ENCODE peak calls at places on chromosomes 2 and 18, in four cellular contexts. K is ovary, M is NT2/D1, E is brain microvascular endothelial cell. D is an unnamed sample.

GRCh38 chr2:159090514-159091201 is 122.2 kb downstream of the TANC1 start:
- DNase-seq in K (no peak), M (no peak), E (no peak), D (no peak)

GRCh38 chr2:173841110-173841509 is 124.1 kb downstream of the SP3 start:
- DNase-seq in K (no peak), M (no peak), E (no peak), D (no peak)

GRCh38 chr2:150279673-150280072 is 207.8 kb downstream of the RND3 start:
- DNase-seq in K (no peak), M (no peak), E (no peak), D (no peak)

GRCh38 chr2:120543899-120544298 is 191.8 kb upstream of the GLI2 start:
- DNase-seq in K (no peak), M (no peak), E (no peak), D (no peak)

GRCh38 chr2:105597831-105598293 is 146.8 kb upstream of the NCK2 start:
- DNase-seq in K (no peak), M (no peak), E (no peak), D (no peak)

GRCh38 chr2:145350011-145350410 is 830.1 kb upstream of the ZEB2 start:
- DNase-seq in K (no peak), M (no peak), E (peak), D (peak)

GRCh38 chr2:120564213-120565094 is 171.2 kb upstream of the GLI2 start:
- DNase-seq in K (no peak), M (no peak), E (no peak), D (no peak)

GRCh38 chr2:46404181-46404759 is 75.1 kb upstream of the TMEM247 start:
- DNase-seq in K (no peak), M (no peak), E (no peak), D (no peak)

GRCh38 chr2:9333591-9334171 is 89.6 kb downstream of the ITGB1BP1 start:
- DNase-seq in K (peak), M (peak), E (peak), D (peak)

GRCh38 chr2:71852141-71852711 is 295.4 kb downstream of the CYP26B1 start:
- DNase-seq in K (no peak), M (no peak), E (no peak), D (no peak)

GRCh38 chr2:157777425-157777824 is 98.7 kb downstream of the ACVR1 start:
- DNase-seq in K (peak), M (no peak), E (peak), D (no peak)

GRCh38 chr2:160394153-160394552 is 99.5 kb downstream of the RBMS1 start:
- DNase-seq in K (no peak), M (no peak), E (no peak), D (no peak)

GRCh38 chr2:234953116-234954031 is 1.6 kb downstream of the SH3BP4 start:
- DNase-seq in K (no peak), M (no peak), E (no peak), D (no peak)

GRCh38 chr18:3932285-3932684 is 482.3 kb downstream of the TGIF1 start:
- DNase-seq in K (no peak), M (no peak), E (no peak), D (no peak)

GRCh38 chr2:226776104-226776503 is 23.5 kb downstream of the IRS1 start:
- DNase-seq in K (no peak), M (no peak), E (no peak), D (no peak)

GRCh38 chr2:157363612-157364101 is 38.0 kb upstream of the ERMN start:
- DNase-seq in K (no peak), M (no peak), E (no peak), D (no peak)

GRCh38 chr18:9323750-9324445 is 10.7 kb upstream of the TWSG1 start:
- DNase-seq in K (no peak), M (no peak), E (no peak), D (peak)

GRCh38 chr2:43519711-43520221 is 76.1 kb downstream of the THADA start:
- DNase-seq in K (no peak), M (no peak), E (peak), D (peak)

GRCh38 chr2:176106636-176107539 is at the start of gene HOXD11:
- DNase-seq in K (no peak), M (no peak), E (no peak), D (no peak)

GRCh38 chr2:78465707-78466106 is 559.8 kb upstream of the REG3G start:
- DNase-seq in K (no peak), M (no peak), E (no peak), D (no peak)

GRCh38 chr2:118848381-118849225 is 1.2 kb upstream of the EN1 start:
- DNase-seq in K (no peak), M (no peak), E (no peak), D (no peak)

GRCh38 chr2:223815186-223815883 is 22.0 kb downstream of the AP1S3 start:
- DNase-seq in K (no peak), M (no peak), E (peak), D (peak)

GRCh38 chr2:65576861-65577601 is 144.6 kb upstream of the SPRED2 start:
- DNase-seq in K (no peak), M (no peak), E (peak), D (peak)

GRCh38 chr2:152134488-152135280 is 35.8 kb upstream of the CACNB4 start:
- DNase-seq in K (no peak), M (no peak), E (peak), D (no peak)

GRCh38 chr2:136028001-136028400 is 42.6 kb upstream of the DARS1 start:
- DNase-seq in K (no peak), M (no peak), E (no peak), D (no peak)

GRCh38 chr2:5869871-5870375 is 177.7 kb downstream of the SOX11 start:
- DNase-seq in K (no peak), M (no peak), E (no peak), D (no peak)
- H3K4me3 ChIP-seq in K (no peak), M (no peak), E (no peak), D (no peak)

DNA sequence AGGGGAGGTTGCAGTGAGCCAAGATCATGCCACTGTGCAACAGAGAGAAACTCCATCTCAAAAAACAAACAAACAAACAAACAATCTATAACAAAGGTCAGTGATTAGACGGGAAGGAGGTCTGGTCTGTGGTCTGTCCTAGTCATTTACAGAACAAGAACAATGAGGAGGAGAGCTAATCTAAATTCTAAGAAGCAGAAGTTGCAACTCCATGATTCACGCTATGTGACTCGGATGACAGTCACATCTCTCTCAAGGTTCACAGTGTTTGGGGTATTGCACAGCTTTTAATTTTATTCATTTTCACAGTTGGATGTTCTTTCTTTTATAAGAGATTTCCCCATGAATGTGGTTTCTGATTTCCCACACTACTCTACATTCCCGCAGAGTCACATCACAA is 218.7 kb upstream of the PIEZO2 start:
- DNase-seq in K (no peak), M (no peak), E (no peak), D (no peak)
- H3K4me3 ChIP-seq in K (no peak), M (no peak), E (no peak), D (no peak)

GRCh38 chr2:183035298-183035953 is 2.8 kb downstream of the NCKAP1 start:
- DNase-seq in K (no peak), M (no peak), E (peak), D (peak)
- H3K4me3 ChIP-seq in K (no peak), M (peak), E (peak), D (peak)

GRCh38 chr2:117335967-117336366 is 478.5 kb upstream of the DDX18 start:
- DNase-seq in K (no peak), M (no peak), E (no peak), D (no peak)
- H3K4me3 ChIP-seq in K (no peak), M (no peak), E (no peak), D (no peak)

GRCh38 chr2:177237932-177238331 is 25.3 kb downstream of the HNRNPA3 start:
- DNase-seq in K (no peak), M (no peak), E (no peak), D (no peak)
- H3K4me3 ChIP-seq in K (no peak), M (no peak), E (no peak), D (no peak)

GRCh38 chr2:70546885-70547284 is 6.7 kb downstream of the TGFA start:
- DNase-seq in K (no peak), M (no peak), E (no peak), D (no peak)

GRCh38 chr2:70548233-70548632 is 5.4 kb downstream of the TGFA start:
- DNase-seq in K (no peak), M (no peak), E (no peak), D (no peak)

GRCh38 chr2:70549064-70549710 is 4.4 kb downstream of the TGFA start:
- DNase-seq in K (no peak), M (no peak), E (no peak), D (no peak)

GRCh38 chr2:70549962-70550361 is 3.7 kb downstream of the TGFA start:
- DNase-seq in K (no peak), M (no peak), E (no peak), D (no peak)

GRCh38 chr2:70546376-70546775 is 7.2 kb downstream of the TGFA start:
- DNase-seq in K (no peak), M (no peak), E (no peak), D (no peak)
- H3K4me3 ChIP-seq in K (no peak), M (no peak), E (no peak), D (no peak)

GRCh38 chr18:67301592-67301991 is 214.9 kb downstream of the DSEL start:
- DNase-seq in K (no peak), M (no peak), E (no peak), D (no peak)
- H3K4me3 ChIP-seq in K (no peak), M (no peak), E (no peak), D (no peak)

DNA sequence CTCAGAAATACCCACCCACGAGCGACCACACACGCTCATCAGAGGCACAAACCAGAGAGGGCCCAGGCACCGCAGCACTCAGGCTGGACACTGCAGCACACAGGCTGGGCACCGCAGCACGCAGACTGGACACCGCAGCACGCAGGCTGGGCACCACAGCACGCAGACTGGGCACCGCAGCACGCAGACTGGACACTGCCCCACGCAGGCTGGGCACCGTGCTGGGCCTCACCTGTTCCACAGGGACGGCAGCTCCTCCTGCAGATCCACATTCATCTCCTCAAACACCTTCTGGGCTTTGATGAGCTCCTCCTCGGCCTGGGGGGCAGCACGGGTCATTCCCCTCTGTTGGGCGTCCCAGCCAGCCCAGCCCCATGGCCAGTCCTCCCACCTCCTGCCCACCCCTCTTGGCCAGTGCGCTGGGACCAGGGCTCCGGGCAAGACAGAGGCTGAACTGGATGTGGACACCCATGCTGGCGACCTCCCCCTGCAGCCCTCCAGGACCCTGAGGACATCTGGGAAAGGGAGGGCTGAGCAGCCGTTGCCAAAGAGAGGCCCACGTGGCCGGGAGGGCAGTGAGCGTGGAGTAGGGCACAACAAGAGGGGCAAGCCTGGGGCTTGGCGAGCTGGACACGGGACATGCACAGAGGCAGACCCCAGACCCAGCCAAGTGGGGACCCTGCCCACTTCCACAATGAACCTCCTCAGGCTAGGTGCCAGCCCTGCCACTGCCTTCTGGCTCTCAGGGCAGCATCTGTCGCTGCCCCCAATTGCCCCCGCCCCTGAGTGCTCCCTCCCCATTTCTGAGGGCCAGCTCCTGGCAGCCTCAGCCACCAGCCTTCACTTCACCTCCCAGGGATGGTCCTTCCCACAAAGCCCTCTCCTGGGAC is 43.0 kb downstream of the BIN1 start:
- DNase-seq in K (no peak), M (no peak), E (no peak), D (no peak)
- H3K4me3 ChIP-seq in K (no peak), M (no peak), E (no peak), D (no peak)

GRCh38 chr2:27087823-27088410 is 1.3 kb downstream of the KHK start:
- DNase-seq in K (no peak), M (no peak), E (no peak), D (no peak)
- H3K4me3 ChIP-seq in K (no peak), M (no peak), E (no peak), D (no peak)